ENCODE peak calls at places on chromosomes 12 and 14, in six cellular contexts. One of them, this sample, is unnamed.

GRCh38 chr12:94175763-94176660 is 27.6 kb downstream of the PLXNC1 start:
- DNase-seq in glomerular endothelial cell: no peak
- DNase-seq in CD8-positive, alpha-beta memory T cell: no peak
- DNase-seq in NCI-H2081: no peak
- DNase-seq in NCI-H1436: no peak
- DNase-seq in fibroblast of lung: peak
- DNase-seq in this sample: no peak

GRCh38 chr14:71437870-71438269 is 494.4 kb upstream of the RGS6 start:
- DNase-seq in NCI-H2081: no peak
- DNase-seq in NCI-H1436: no peak
- DNase-seq in fibroblast of lung: no peak
- DNase-seq in glomerular endothelial cell: no peak
- DNase-seq in CD8-positive, alpha-beta memory T cell: no peak
- DNase-seq in this sample: no peak

GRCh38 chr12:2937500-2937899 is 21.7 kb upstream of the TEAD4 start:
- DNase-seq in glomerular endothelial cell: no peak
- DNase-seq in NCI-H1436: no peak
- DNase-seq in NCI-H2081: no peak
- DNase-seq in fibroblast of lung: no peak
- DNase-seq in CD8-positive, alpha-beta memory T cell: no peak
- DNase-seq in this sample: no peak

GRCh38 chr12:14238224-14238792 is 127.2 kb upstream of the ATF7IP start:
- DNase-seq in NCI-H2081: no peak
- DNase-seq in fibroblast of lung: peak
- DNase-seq in CD8-positive, alpha-beta memory T cell: no peak
- DNase-seq in glomerular endothelial cell: no peak
- DNase-seq in NCI-H1436: no peak
- DNase-seq in this sample: peak

GRCh38 chr14:97757491-97757890 is 960.3 kb downstream of the VRK1 start:
- DNase-seq in CD8-positive, alpha-beta memory T cell: no peak
- DNase-seq in fibroblast of lung: no peak
- DNase-seq in NCI-H2081: no peak
- DNase-seq in NCI-H1436: no peak
- DNase-seq in glomerular endothelial cell: no peak
- DNase-seq in this sample: no peak

GRCh38 chr12:132713123-132713522 is 2.5 kb downstream of the PGAM5 start:
- DNase-seq in glomerular endothelial cell: no peak
- DNase-seq in fibroblast of lung: no peak
- DNase-seq in NCI-H2081: no peak
- DNase-seq in NCI-H1436: no peak
- DNase-seq in CD8-positive, alpha-beta memory T cell: no peak
- DNase-seq in this sample: no peak

GRCh38 chr14:91078095-91078737 is 17.8 kb upstream of the RPS6KA5 start:
- DNase-seq in glomerular endothelial cell: no peak
- DNase-seq in NCI-H2081: no peak
- DNase-seq in CD8-positive, alpha-beta memory T cell: no peak
- DNase-seq in fibroblast of lung: no peak
- DNase-seq in NCI-H1436: no peak
- DNase-seq in this sample: no peak

GRCh38 chr14:23578560-23579310 is at the start of gene JPH4:
- DNase-seq in glomerular endothelial cell: no peak
- DNase-seq in NCI-H2081: peak
- DNase-seq in fibroblast of lung: no peak
- DNase-seq in CD8-positive, alpha-beta memory T cell: no peak
- DNase-seq in NCI-H1436: peak
- DNase-seq in this sample: no peak

GRCh38 chr12:118418385-118419057 is 42.2 kb downstream of the SUDS3 start:
- DNase-seq in glomerular endothelial cell: peak
- DNase-seq in NCI-H1436: no peak
- DNase-seq in fibroblast of lung: no peak
- DNase-seq in NCI-H2081: no peak
- DNase-seq in CD8-positive, alpha-beta memory T cell: no peak
- DNase-seq in this sample: no peak

GRCh38 chr14:43887523-43887922 is 619.6 kb downstream of the FSCB start:
- DNase-seq in CD8-positive, alpha-beta memory T cell: no peak
- DNase-seq in NCI-H2081: no peak
- DNase-seq in fibroblast of lung: no peak
- DNase-seq in NCI-H1436: no peak
- DNase-seq in glomerular endothelial cell: no peak
- DNase-seq in this sample: no peak

GRCh38 chr14:56173360-56173922 is 55.2 kb downstream of the PELI2 start:
- DNase-seq in CD8-positive, alpha-beta memory T cell: no peak
- DNase-seq in glomerular endothelial cell: no peak
- DNase-seq in NCI-H1436: no peak
- DNase-seq in fibroblast of lung: no peak
- DNase-seq in NCI-H2081: no peak
- DNase-seq in this sample: no peak

GRCh38 chr12:68904351-68904982 is 28.5 kb downstream of the CPM start:
- DNase-seq in glomerular endothelial cell: no peak
- DNase-seq in NCI-H2081: no peak
- DNase-seq in fibroblast of lung: no peak
- DNase-seq in NCI-H1436: no peak
- DNase-seq in CD8-positive, alpha-beta memory T cell: no peak
- DNase-seq in this sample: peak

GRCh38 chr12:44571031-44571550 is 305.0 kb downstream of the NELL2 start:
- DNase-seq in fibroblast of lung: no peak
- DNase-seq in glomerular endothelial cell: no peak
- DNase-seq in NCI-H2081: no peak
- DNase-seq in NCI-H1436: no peak
- DNase-seq in CD8-positive, alpha-beta memory T cell: no peak
- DNase-seq in this sample: no peak

GRCh38 chr12:34296143-34297041 is 274.1 kb downstream of the ALG10 start:
- DNase-seq in CD8-positive, alpha-beta memory T cell: no peak
- DNase-seq in glomerular endothelial cell: no peak
- DNase-seq in NCI-H2081: no peak
- DNase-seq in fibroblast of lung: no peak
- DNase-seq in NCI-H1436: no peak
- DNase-seq in this sample: no peak

GRCh38 chr14:45135181-45135580 is 549 bp upstream of the FANCM start:
- DNase-seq in NCI-H1436: no peak
- DNase-seq in fibroblast of lung: peak
- DNase-seq in CD8-positive, alpha-beta memory T cell: no peak
- DNase-seq in glomerular endothelial cell: no peak
- DNase-seq in NCI-H2081: no peak
- DNase-seq in this sample: no peak

GRCh38 chr12:98998697-98999299 is 353.7 kb downstream of the APAF1 start:
- DNase-seq in CD8-positive, alpha-beta memory T cell: no peak
- DNase-seq in NCI-H2081: peak
- DNase-seq in fibroblast of lung: peak
- DNase-seq in glomerular endothelial cell: peak
- DNase-seq in NCI-H1436: peak
- DNase-seq in this sample: no peak

GRCh38 chr12:96907681-96908163 is 665 bp downstream of the NEDD1 start:
- DNase-seq in NCI-H2081: no peak
- DNase-seq in glomerular endothelial cell: no peak
- DNase-seq in fibroblast of lung: peak
- DNase-seq in NCI-H1436: peak
- DNase-seq in CD8-positive, alpha-beta memory T cell: no peak
- DNase-seq in this sample: peak

GRCh38 chr12:58302487-58303011 is 361.2 kb downstream of the ATP23 start:
- DNase-seq in glomerular endothelial cell: no peak
- DNase-seq in NCI-H2081: peak
- DNase-seq in NCI-H1436: no peak
- DNase-seq in CD8-positive, alpha-beta memory T cell: no peak
- DNase-seq in fibroblast of lung: no peak
- DNase-seq in this sample: no peak

GRCh38 chr14:22095845-22096510 is 422.4 kb upstream of the OR4E1 start:
- DNase-seq in glomerular endothelial cell: no peak
- DNase-seq in NCI-H2081: no peak
- DNase-seq in fibroblast of lung: peak
- DNase-seq in CD8-positive, alpha-beta memory T cell: no peak
- DNase-seq in NCI-H1436: no peak
- DNase-seq in this sample: no peak

GRCh38 chr12:69966409-69966808 is 141.4 kb downstream of the MYRFL start:
- DNase-seq in glomerular endothelial cell: no peak
- DNase-seq in NCI-H1436: no peak
- DNase-seq in fibroblast of lung: peak
- DNase-seq in NCI-H2081: no peak
- DNase-seq in CD8-positive, alpha-beta memory T cell: no peak
- DNase-seq in this sample: no peak